ENCODE peak calls at places on chromosomes 11 and 22, in seven cellular contexts. P is cardiac muscle cell, W is ELR, H is body of pancreas, N is T-cell, Q is EH, B is GM23248. M is an unnamed sample.

GRCh38 chr11:111285205-111286079 is 12.9 kb upstream of the POU2AF3 start:
- DNase-seq in P (no peak), W (no peak), H (no peak), N (no peak), Q (peak), B (no peak), M (no peak)

GRCh38 chr11:2752204-2752772 is 52.5 kb upstream of the KCNQ1OT1 start:
- DNase-seq in P (peak), W (peak), H (peak), N (no peak), Q (peak), B (no peak), M (no peak)

GRCh38 chr22:36234211-36234610 is 5.1 kb downstream of the APOL2 start:
- DNase-seq in P (no peak), W (no peak), H (no peak), N (no peak), Q (no peak), B (no peak), M (no peak)

GRCh38 chr22:21042978-21043855 is 2.5 kb upstream of the LRRC74B start:
- DNase-seq in P (no peak), W (peak), H (no peak), N (no peak), Q (peak), B (peak), M (no peak)

GRCh38 chr11:65551572-65552398 is 6.4 kb downstream of the LTBP3 start:
- DNase-seq in P (no peak), W (peak), H (peak), N (peak), Q (peak), B (peak), M (no peak)

GRCh38 chr11:119152604-119153003 is 3.8 kb downstream of the ABCG4 start:
- DNase-seq in P (no peak), W (no peak), H (no peak), N (no peak), Q (no peak), B (no peak), M (no peak)

GRCh38 chr11:21476588-21476987 is 716.3 kb upstream of the ANO5 start:
- DNase-seq in P (no peak), W (no peak), H (no peak), N (no peak), Q (no peak), B (no peak), M (no peak)

GRCh38 chr11:73652046-73652730 is 5.8 kb downstream of the PLEKHB1 start:
- DNase-seq in P (peak), W (no peak), H (peak), N (no peak), Q (no peak), B (no peak), M (no peak)

GRCh38 chr11:71252782-71253730 is 679 bp upstream of the SHANK2 start:
- DNase-seq in P (peak), W (peak), H (peak), N (no peak), Q (peak), B (peak), M (peak)

GRCh38 chr11:113615098-113615497 is 91.0 kb downstream of the TMPRSS5 start:
- DNase-seq in P (no peak), W (no peak), H (no peak), N (no peak), Q (no peak), B (no peak), M (no peak)

GRCh38 chr11:105298630-105299029 is 159.1 kb upstream of the CARD18 start:
- DNase-seq in P (no peak), W (peak), H (no peak), N (no peak), Q (peak), B (peak), M (no peak)

GRCh38 chr11:76233936-76234703 is 27.8 kb upstream of the WNT11 start:
- DNase-seq in P (peak), W (peak), H (peak), N (peak), Q (peak), B (peak), M (no peak)

GRCh38 chr11:63910605-63911195 is 6.3 kb downstream of the RCOR2 start:
- DNase-seq in P (no peak), W (no peak), H (no peak), N (no peak), Q (no peak), B (no peak), M (no peak)

GRCh38 chr11:73145986-73146575 is 4.0 kb upstream of the FCHSD2 start:
- DNase-seq in P (no peak), W (no peak), H (peak), N (no peak), Q (no peak), B (no peak), M (no peak)

GRCh38 chr11:86468169-86468568 is 93.5 kb downstream of the CCDC81 start:
- DNase-seq in P (no peak), W (no peak), H (no peak), N (no peak), Q (no peak), B (no peak), M (no peak)

GRCh38 chr11:32297629-32298028 is 137.7 kb downstream of the WT1 start:
- DNase-seq in P (peak), W (peak), H (no peak), N (no peak), Q (peak), B (peak), M (peak)

GRCh38 chr11:125975634-125976033 is 29.8 kb downstream of the VSIG10L2 start:
- DNase-seq in P (no peak), W (no peak), H (no peak), N (no peak), Q (no peak), B (no peak), M (no peak)

GRCh38 chr22:44729391-44730012 is 22.9 kb upstream of the ARHGAP8 start:
- DNase-seq in P (peak), W (no peak), H (no peak), N (peak), Q (peak), B (peak), M (no peak)

GRCh38 chr22:46033256-46034200 is 56.6 kb upstream of the WNT7B start:
- DNase-seq in P (no peak), W (no peak), H (no peak), N (no peak), Q (peak), B (peak), M (no peak)

GRCh38 chr22:24523873-24524272 is 28.7 kb downstream of the UPB1 start:
- DNase-seq in P (peak), W (peak), H (no peak), N (no peak), Q (peak), B (peak), M (no peak)

GRCh38 chr22:19823638-19824196 is 31.0 kb downstream of the GNB1L start:
- DNase-seq in P (no peak), W (no peak), H (no peak), N (no peak), Q (no peak), B (no peak), M (no peak)

GRCh38 chr22:29154364-29155048 is 51.2 kb upstream of the EMID1 start:
- DNase-seq in P (peak), W (peak), H (peak), N (peak), Q (peak), B (peak), M (peak)

GRCh38 chr11:65764434-65764833 is 16.3 kb downstream of the AP5B1 start:
- DNase-seq in P (no peak), W (no peak), H (no peak), N (no peak), Q (no peak), B (no peak), M (no peak)

GRCh38 chr11:27857014-27857413 is 156.8 kb upstream of the BDNF start:
- DNase-seq in P (no peak), W (no peak), H (no peak), N (no peak), Q (no peak), B (no peak), M (no peak)

GRCh38 chr11:79150966-79151365 is 289.9 kb downstream of the TENM4 start:
- DNase-seq in P (no peak), W (peak), H (no peak), N (no peak), Q (no peak), B (no peak), M (no peak)

GRCh38 chr11:42996742-42997307 is 315.0 kb upstream of the API5 start:
- DNase-seq in P (no peak), W (no peak), H (no peak), N (no peak), Q (no peak), B (no peak), M (no peak)

GRCh38 chr22:48192071-48192470 is 1429.6 kb downstream of the TBC1D22A start:
- DNase-seq in P (no peak), W (no peak), H (no peak), N (no peak), Q (no peak), B (no peak), M (no peak)

GRCh38 chr11:76369406-76369805 is 11.5 kb downstream of the THAP12 start:
- DNase-seq in P (no peak), W (no peak), H (peak), N (no peak), Q (no peak), B (no peak), M (no peak)

GRCh38 chr22:24485608-24486007 is 9.5 kb upstream of the UPB1 start:
- DNase-seq in P (no peak), W (peak), H (no peak), N (peak), Q (peak), B (no peak), M (no peak)

GRCh38 chr11:11148104-11148509 is 204.9 kb downstream of the CSNK2A3 start:
- DNase-seq in P (peak), W (peak), H (peak), N (peak), Q (peak), B (peak), M (peak)

GRCh38 chr11:118263694-118264567 is at the start of gene MPZL2:
- DNase-seq in P (no peak), W (peak), H (peak), N (peak), Q (no peak), B (peak), M (peak)

GRCh38 chr11:128424271-128424709 is 163.1 kb downstream of the ETS1 start:
- DNase-seq in P (peak), W (no peak), H (no peak), N (no peak), Q (no peak), B (peak), M (no peak)

GRCh38 chr22:24975813-24976341 is 23.4 kb downstream of the KIAA1671 start:
- DNase-seq in P (peak), W (no peak), H (no peak), N (no peak), Q (no peak), B (peak), M (peak)

GRCh38 chr11:116513894-116514293 is 258.9 kb downstream of the BUD13 start:
- DNase-seq in P (peak), W (peak), H (peak), N (no peak), Q (peak), B (peak), M (no peak)

GRCh38 chr22:24580276-24580675 is 12.6 kb downstream of the LRRC75B start:
- DNase-seq in P (peak), W (peak), H (no peak), N (no peak), Q (peak), B (peak), M (no peak)

GRCh38 chr11:125280646-125281045 is 116.1 kb downstream of the PKNOX2 start:
- DNase-seq in P (no peak), W (no peak), H (no peak), N (no peak), Q (no peak), B (no peak), M (no peak)

GRCh38 chr11:124301482-124301881 is 12.3 kb downstream of the OR8D1 start:
- DNase-seq in P (peak), W (peak), H (no peak), N (no peak), Q (no peak), B (no peak), M (no peak)

GRCh38 chr11:62505112-62505783 is 41.4 kb downstream of the AHNAK start:
- DNase-seq in P (peak), W (no peak), H (peak), N (no peak), Q (no peak), B (peak), M (no peak)

M was measured in prostate gland.